ENCODE peak calls at places on chromosomes 3 and 15, in nine cellular contexts. One of them, this sample, is unnamed. For H3K36me3 and H3K4me1, the result is how much of the 10 kb centered on the place peaks cover.

GRCh38 chr3:20008646-20009045 is 3.4 kb downstream of the PP2D1 start:
- DNase-seq in body of pancreas: no peak
- DNase-seq in tibial artery: no peak
- DNase-seq in thoracic aorta: no peak
- DNase-seq in CD4-positive, alpha-beta memory T cell: no peak
- DNase-seq in cardiac muscle cell: no peak
- DNase-seq in Peyer's patch: no peak
- DNase-seq in ovary: no peak
- DNase-seq in pancreas: no peak
- DNase-seq in this sample: no peak

GRCh38 chr3:38597502-38598060 is 51.9 kb downstream of the SCN5A start:
- DNase-seq in body of pancreas: no peak
- DNase-seq in tibial artery: no peak
- DNase-seq in thoracic aorta: no peak
- DNase-seq in CD4-positive, alpha-beta memory T cell: no peak
- DNase-seq in cardiac muscle cell: no peak
- DNase-seq in Peyer's patch: no peak
- DNase-seq in ovary: no peak
- DNase-seq in pancreas: peak
- DNase-seq in this sample: no peak

GRCh38 chr15:70703066-70703465 is 60.3 kb downstream of the UACA start:
- DNase-seq in body of pancreas: no peak
- DNase-seq in tibial artery: no peak
- DNase-seq in thoracic aorta: no peak
- DNase-seq in CD4-positive, alpha-beta memory T cell: no peak
- DNase-seq in cardiac muscle cell: no peak
- DNase-seq in Peyer's patch: no peak
- DNase-seq in ovary: no peak
- DNase-seq in pancreas: no peak
- DNase-seq in this sample: peak

GRCh38 chr15:66472176-66472999 is 25.2 kb downstream of the SNAPC5 start:
- DNase-seq in body of pancreas: no peak
- DNase-seq in tibial artery: no peak
- DNase-seq in thoracic aorta: no peak
- DNase-seq in CD4-positive, alpha-beta memory T cell: peak
- DNase-seq in cardiac muscle cell: peak
- DNase-seq in Peyer's patch: no peak
- DNase-seq in ovary: peak
- DNase-seq in pancreas: no peak
- DNase-seq in this sample: peak

GRCh38 chr3:31531465-31531991 is 1.2 kb upstream of the STT3B start:
- DNase-seq in body of pancreas: no peak
- DNase-seq in tibial artery: no peak
- DNase-seq in thoracic aorta: no peak
- DNase-seq in CD4-positive, alpha-beta memory T cell: no peak
- DNase-seq in cardiac muscle cell: peak
- DNase-seq in Peyer's patch: no peak
- DNase-seq in ovary: no peak
- DNase-seq in pancreas: no peak
- DNase-seq in this sample: peak

GRCh38 chr3:134603480-134603879 is 47.3 kb downstream of the KY start:
- DNase-seq in body of pancreas: no peak
- DNase-seq in tibial artery: no peak
- DNase-seq in thoracic aorta: no peak
- DNase-seq in CD4-positive, alpha-beta memory T cell: no peak
- DNase-seq in cardiac muscle cell: no peak
- DNase-seq in Peyer's patch: no peak
- DNase-seq in ovary: no peak
- DNase-seq in pancreas: no peak
- DNase-seq in this sample: no peak

GRCh38 chr3:46731795-46732194 is 14.1 kb upstream of the PRSS50 start:
- DNase-seq in body of pancreas: no peak
- DNase-seq in tibial artery: no peak
- DNase-seq in thoracic aorta: no peak
- DNase-seq in CD4-positive, alpha-beta memory T cell: no peak
- DNase-seq in cardiac muscle cell: no peak
- DNase-seq in Peyer's patch: no peak
- DNase-seq in ovary: no peak
- DNase-seq in pancreas: peak
- DNase-seq in this sample: no peak

GRCh38 chr15:70421197-70421482 is 323.4 kb upstream of the TLE3 start:
- DNase-seq in body of pancreas: peak
- DNase-seq in tibial artery: no peak
- DNase-seq in thoracic aorta: no peak
- DNase-seq in CD4-positive, alpha-beta memory T cell: no peak
- DNase-seq in cardiac muscle cell: no peak
- DNase-seq in Peyer's patch: no peak
- DNase-seq in ovary: no peak
- DNase-seq in pancreas: no peak
- DNase-seq in this sample: no peak

GRCh38 chr3:127132876-127133275 is 60.1 kb upstream of the PRR23E start:
- DNase-seq in body of pancreas: no peak
- DNase-seq in tibial artery: no peak
- DNase-seq in thoracic aorta: no peak
- DNase-seq in CD4-positive, alpha-beta memory T cell: no peak
- DNase-seq in cardiac muscle cell: no peak
- DNase-seq in Peyer's patch: no peak
- DNase-seq in ovary: no peak
- DNase-seq in pancreas: no peak
- DNase-seq in this sample: no peak

GRCh38 chr3:23739536-23739935 is 66.2 kb upstream of the UBE2E1 start:
- DNase-seq in body of pancreas: peak
- DNase-seq in tibial artery: no peak
- DNase-seq in thoracic aorta: no peak
- DNase-seq in CD4-positive, alpha-beta memory T cell: no peak
- DNase-seq in cardiac muscle cell: no peak
- DNase-seq in Peyer's patch: no peak
- DNase-seq in ovary: no peak
- DNase-seq in pancreas: no peak
- DNase-seq in this sample: peak

GRCh38 chr3:150215616-150216015 is 192.5 kb upstream of the TSC22D2 start:
- DNase-seq in body of pancreas: no peak
- DNase-seq in tibial artery: no peak
- DNase-seq in thoracic aorta: no peak
- DNase-seq in CD4-positive, alpha-beta memory T cell: no peak
- DNase-seq in cardiac muscle cell: no peak
- DNase-seq in Peyer's patch: no peak
- DNase-seq in ovary: no peak
- DNase-seq in pancreas: no peak
- DNase-seq in this sample: peak

GRCh38 chr3:167473863-167474262 is at the start of gene SERPINI2:
- DNase-seq in body of pancreas: peak
- DNase-seq in tibial artery: no peak
- DNase-seq in thoracic aorta: no peak
- DNase-seq in CD4-positive, alpha-beta memory T cell: no peak
- DNase-seq in cardiac muscle cell: no peak
- DNase-seq in Peyer's patch: no peak
- DNase-seq in ovary: no peak
- DNase-seq in pancreas: no peak
- DNase-seq in this sample: no peak

GRCh38 chr3:123750209-123750608 is 133.9 kb downstream of the MYLK start:
- DNase-seq in body of pancreas: no peak
- DNase-seq in tibial artery: no peak
- DNase-seq in thoracic aorta: no peak
- DNase-seq in CD4-positive, alpha-beta memory T cell: no peak
- DNase-seq in cardiac muscle cell: no peak
- DNase-seq in Peyer's patch: no peak
- DNase-seq in ovary: no peak
- DNase-seq in pancreas: no peak
- DNase-seq in this sample: no peak

GRCh38 chr3:123751478-123751877 is 132.7 kb downstream of the MYLK start:
- DNase-seq in body of pancreas: no peak
- DNase-seq in tibial artery: no peak
- DNase-seq in thoracic aorta: no peak
- DNase-seq in CD4-positive, alpha-beta memory T cell: no peak
- DNase-seq in cardiac muscle cell: no peak
- DNase-seq in Peyer's patch: no peak
- DNase-seq in ovary: no peak
- DNase-seq in pancreas: no peak
- DNase-seq in this sample: peak

GRCh38 chr3:123750659-123751420 is 133.3 kb downstream of the MYLK start:
- DNase-seq in body of pancreas: peak
- DNase-seq in tibial artery: no peak
- DNase-seq in thoracic aorta: no peak
- DNase-seq in CD4-positive, alpha-beta memory T cell: no peak
- DNase-seq in cardiac muscle cell: peak
- DNase-seq in Peyer's patch: no peak
- DNase-seq in ovary: no peak
- DNase-seq in pancreas: no peak
- DNase-seq in this sample: peak

GRCh38 chr3:123753321-123753720 is 130.8 kb downstream of the MYLK start:
- DNase-seq in body of pancreas: no peak
- DNase-seq in tibial artery: no peak
- DNase-seq in thoracic aorta: no peak
- DNase-seq in CD4-positive, alpha-beta memory T cell: no peak
- DNase-seq in cardiac muscle cell: no peak
- DNase-seq in Peyer's patch: no peak
- DNase-seq in ovary: no peak
- DNase-seq in pancreas: no peak
- DNase-seq in this sample: no peak

DNA sequence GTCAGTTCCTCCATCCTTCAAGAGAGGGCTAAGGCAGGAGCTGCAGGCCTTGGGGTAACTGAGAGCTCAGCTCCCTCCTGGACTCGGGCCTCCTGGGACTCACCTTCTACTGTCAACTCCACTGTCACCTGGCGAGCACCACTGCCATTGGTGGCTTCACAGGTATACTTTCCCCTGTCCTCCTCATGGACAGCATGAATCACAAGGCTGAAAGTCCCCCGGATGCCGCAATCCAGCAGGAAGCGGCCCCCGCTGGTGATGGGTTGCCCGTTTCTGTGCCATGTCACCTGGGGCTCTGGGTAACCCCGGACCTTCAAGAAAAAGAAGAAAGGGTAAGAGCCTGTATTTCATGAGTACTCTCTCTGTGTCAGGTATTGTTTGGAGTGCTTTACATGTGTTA is 131.9 kb downstream of the MYLK start:
- DNase-seq in body of pancreas: no peak
- DNase-seq in tibial artery: no peak
- DNase-seq in thoracic aorta: no peak
- DNase-seq in CD4-positive, alpha-beta memory T cell: no peak
- DNase-seq in cardiac muscle cell: no peak
- DNase-seq in Peyer's patch: no peak
- DNase-seq in ovary: no peak
- DNase-seq in pancreas: no peak
- DNase-seq in this sample: no peak
- H3K36me3 ChIP-seq in body of pancreas: under half
- H3K36me3 ChIP-seq in tibial artery: under half
- H3K36me3 ChIP-seq in thoracic aorta: under half
- H3K36me3 ChIP-seq in CD4-positive, alpha-beta memory T cell: under half
- H3K36me3 ChIP-seq in cardiac muscle cell: under half
- H3K36me3 ChIP-seq in Peyer's patch: under half
- H3K36me3 ChIP-seq in ovary: under half
- H3K36me3 ChIP-seq in pancreas: under half
- H3K36me3 ChIP-seq in this sample: under half

DNA sequence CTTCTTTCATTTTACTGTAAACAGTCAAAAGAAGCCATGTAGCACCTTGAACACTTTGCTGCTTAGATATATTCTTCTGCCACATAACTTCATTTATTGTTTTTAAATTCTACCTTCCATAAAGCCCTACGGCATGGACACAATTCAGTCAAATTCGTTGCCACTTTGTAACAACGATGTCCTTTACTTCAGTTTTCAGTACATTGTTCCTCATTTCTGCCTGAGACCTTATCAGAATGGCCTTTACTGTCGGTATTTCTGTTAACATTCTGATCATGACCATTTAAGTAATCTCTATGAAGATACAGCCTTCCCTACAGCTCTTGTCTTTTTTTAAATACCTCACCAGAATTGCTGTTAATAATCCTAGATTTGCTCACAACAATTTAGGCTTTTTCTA is 466.9 kb downstream of the NAALADL2 start:
- DNase-seq in body of pancreas: no peak
- DNase-seq in tibial artery: no peak
- DNase-seq in thoracic aorta: no peak
- DNase-seq in CD4-positive, alpha-beta memory T cell: no peak
- DNase-seq in cardiac muscle cell: no peak
- DNase-seq in Peyer's patch: no peak
- DNase-seq in ovary: no peak
- DNase-seq in pancreas: no peak
- DNase-seq in this sample: no peak
- H3K4me1 ChIP-seq in body of pancreas: under half
- H3K4me1 ChIP-seq in tibial artery: under half
- H3K4me1 ChIP-seq in thoracic aorta: under half
- H3K4me1 ChIP-seq in CD4-positive, alpha-beta memory T cell: under half
- H3K4me1 ChIP-seq in cardiac muscle cell: under half
- H3K4me1 ChIP-seq in Peyer's patch: under half
- H3K4me1 ChIP-seq in ovary: under half
- H3K4me1 ChIP-seq in pancreas: under half
- H3K4me1 ChIP-seq in this sample: under half

DNA sequence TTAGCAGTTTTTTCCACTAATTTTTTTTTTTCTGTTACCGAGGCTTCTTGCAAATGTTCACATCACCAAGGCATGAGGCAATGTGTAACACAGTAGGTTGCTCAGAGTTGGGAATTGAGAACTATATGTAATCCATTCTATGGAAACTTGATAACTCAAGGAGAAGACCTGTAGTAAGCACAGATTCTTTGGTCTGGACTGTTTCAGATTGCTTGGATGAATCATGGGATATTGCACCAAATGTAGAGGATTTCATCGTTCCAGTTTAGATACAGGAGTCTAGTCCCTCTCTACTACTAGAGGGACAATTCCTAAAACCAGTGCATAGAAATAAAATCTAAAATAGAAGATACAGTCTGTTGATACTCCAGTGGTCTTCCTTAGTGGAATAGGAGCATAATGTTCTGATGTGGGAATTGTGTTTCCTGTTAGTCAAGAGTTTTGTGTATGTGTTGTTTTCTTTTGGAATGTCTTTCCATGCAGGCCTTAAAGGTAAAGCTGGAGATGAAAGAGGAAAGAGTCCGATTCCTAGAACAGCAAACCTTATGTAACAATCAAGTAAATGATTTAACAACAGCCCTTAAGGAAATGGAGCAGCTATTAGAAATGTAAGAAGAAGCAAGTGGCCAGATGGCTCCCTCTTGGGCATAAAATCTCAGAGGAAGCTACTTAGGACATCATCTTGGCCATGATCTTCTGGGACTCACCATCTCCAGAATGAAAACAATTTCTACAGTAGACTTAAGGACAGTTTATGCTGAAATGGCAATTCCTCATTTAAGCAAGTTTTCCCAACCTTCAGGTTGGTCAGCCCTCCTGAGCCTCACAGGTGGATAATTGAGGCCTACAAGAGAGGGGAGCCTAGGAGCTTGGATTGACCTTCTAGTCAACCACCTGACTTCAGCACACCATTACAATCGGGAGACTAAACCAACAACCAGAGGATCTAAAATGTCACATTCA is 10.7 kb downstream of the KNSTRN start:
- DNase-seq in body of pancreas: no peak
- DNase-seq in tibial artery: no peak
- DNase-seq in thoracic aorta: no peak
- DNase-seq in CD4-positive, alpha-beta memory T cell: no peak
- DNase-seq in cardiac muscle cell: no peak
- DNase-seq in Peyer's patch: no peak
- DNase-seq in ovary: no peak
- DNase-seq in pancreas: no peak
- DNase-seq in this sample: no peak
- H3K36me3 ChIP-seq in body of pancreas: under half
- H3K36me3 ChIP-seq in tibial artery: under half
- H3K36me3 ChIP-seq in thoracic aorta: under half
- H3K36me3 ChIP-seq in CD4-positive, alpha-beta memory T cell: under half
- H3K36me3 ChIP-seq in cardiac muscle cell: under half
- H3K36me3 ChIP-seq in Peyer's patch: under half
- H3K36me3 ChIP-seq in ovary: under half
- H3K36me3 ChIP-seq in pancreas: under half
- H3K36me3 ChIP-seq in this sample: under half

GRCh38 chr15:39192376-39192775 is 388.5 kb upstream of the THBS1 start:
- DNase-seq in body of pancreas: no peak
- DNase-seq in tibial artery: no peak
- DNase-seq in thoracic aorta: no peak
- DNase-seq in CD4-positive, alpha-beta memory T cell: no peak
- DNase-seq in cardiac muscle cell: no peak
- DNase-seq in Peyer's patch: no peak
- DNase-seq in ovary: no peak
- DNase-seq in pancreas: no peak
- DNase-seq in this sample: no peak
- H3K4me1 ChIP-seq in body of pancreas: under half
- H3K4me1 ChIP-seq in tibial artery: under half
- H3K4me1 ChIP-seq in thoracic aorta: under half
- H3K4me1 ChIP-seq in CD4-positive, alpha-beta memory T cell: under half
- H3K4me1 ChIP-seq in cardiac muscle cell: under half
- H3K4me1 ChIP-seq in Peyer's patch: under half
- H3K4me1 ChIP-seq in ovary: under half
- H3K4me1 ChIP-seq in pancreas: under half
- H3K4me1 ChIP-seq in this sample: under half